ENCODE peak calls at places on chromosome 11, in eight cellular contexts. K is NCI-H1417, U is putamen, Z is cardiac fibroblast, R is astrocyte of the cerebellum, E is AG08395, D is NCI-H2107, N is A549. O is an unnamed sample.

GRCh38 chr11:71201231-71201630 is 51.1 kb downstream of the SHANK2 start:
- DNase-seq in D (no peak), E (no peak), Z (no peak), R (no peak), K (no peak), U (no peak), N (no peak), O (no peak)

GRCh38 chr11:104524276-104524675 is 360.3 kb upstream of the PDGFD start:
- DNase-seq in K (no peak), Z (no peak), D (no peak), N (no peak), R (no peak), E (no peak), U (no peak), O (no peak)

GRCh38 chr11:120339394-120339890 is 3.2 kb downstream of the ARHGEF12 start:
- DNase-seq in Z (peak), E (no peak), R (no peak), D (no peak), N (no peak), U (peak), K (no peak), O (no peak)

GRCh38 chr11:375065-376025 is 6.0 kb downstream of the B4GALNT4 start:
- DNase-seq in E (no peak), N (no peak), U (no peak), Z (no peak), R (no peak), D (no peak), K (no peak), O (no peak)

GRCh38 chr11:42778193-42778592 is 533.6 kb upstream of the API5 start:
- DNase-seq in E (no peak), Z (no peak), K (no peak), D (no peak), R (no peak), N (no peak), U (no peak), O (no peak)

GRCh38 chr11:103007521-103007920 is 52.0 kb upstream of the MMP13 start:
- DNase-seq in E (peak), Z (no peak), N (no peak), D (no peak), U (no peak), K (no peak), R (no peak), O (no peak)

GRCh38 chr11:47991266-47991830 is 11.0 kb downstream of the PTPRJ start:
- DNase-seq in Z (no peak), N (no peak), D (peak), U (no peak), K (peak), R (no peak), E (no peak), O (no peak)

GRCh38 chr11:43936081-43936480 is 6.4 kb upstream of the C11orf96 start:
- DNase-seq in K (no peak), E (no peak), U (no peak), R (no peak), Z (no peak), N (no peak), D (no peak), O (no peak)

GRCh38 chr11:60844045-60844869 is 2.3 kb downstream of the CCDC86 start:
- DNase-seq in Z (peak), R (no peak), K (no peak), E (peak), N (no peak), D (no peak), U (no peak), O (no peak)

GRCh38 chr11:12150831-12151382 is 40.5 kb downstream of the MICAL2 start:
- DNase-seq in R (no peak), U (no peak), Z (peak), K (no peak), E (no peak), D (no peak), N (no peak), O (peak)

GRCh38 chr11:124897681-124898680 is at the start of gene ROBO4:
- DNase-seq in D (no peak), Z (peak), U (no peak), R (peak), N (no peak), K (no peak), E (peak), O (peak)

GRCh38 chr11:215581-216037 is 8.1 kb downstream of the RIC8A start:
- DNase-seq in K (no peak), N (no peak), R (no peak), E (no peak), U (no peak), D (peak), Z (peak), O (no peak)

GRCh38 chr11:110148775-110149744 is 55.9 kb downstream of the ZC3H12C start:
- DNase-seq in Z (peak), K (no peak), D (no peak), N (peak), E (peak), R (no peak), U (no peak), O (peak)

GRCh38 chr11:82995276-82995675 is 76.4 kb downstream of the RAB30 start:
- DNase-seq in U (no peak), N (no peak), K (no peak), D (no peak), E (no peak), R (no peak), Z (no peak), O (no peak)

GRCh38 chr11:61955416-61956135 is 5.4 kb downstream of the BEST1 start:
- DNase-seq in U (no peak), K (peak), N (no peak), D (no peak), Z (no peak), E (no peak), R (no peak), O (no peak)

GRCh38 chr11:1126935-1127663 is 30.7 kb upstream of the MUC5AC start:
- DNase-seq in E (no peak), D (no peak), N (no peak), Z (no peak), U (no peak), K (no peak), R (no peak), O (no peak)

GRCh38 chr11:40289370-40289769 is 1170.1 kb downstream of the LRRC4C start:
- DNase-seq in U (no peak), Z (no peak), R (no peak), N (no peak), E (no peak), K (no peak), D (no peak), O (no peak)

GRCh38 chr11:75570559-75571139 is 8.6 kb downstream of the SERPINH1 start:
- DNase-seq in D (no peak), U (no peak), R (no peak), E (no peak), N (no peak), Z (no peak), K (no peak), O (no peak)

GRCh38 chr11:837189-837989 is 4.6 kb downstream of the CD151 start:
- DNase-seq in Z (no peak), N (no peak), D (no peak), E (no peak), U (no peak), R (no peak), K (no peak), O (no peak)

GRCh38 chr11:5689551-5689983 is at the start of gene TRIM22:
- DNase-seq in U (peak), E (peak), R (peak), K (no peak), N (no peak), D (no peak), Z (peak), O (peak)

GRCh38 chr11:112589132-112589531 is 328.5 kb upstream of the PLET1 start:
- DNase-seq in N (no peak), E (no peak), U (no peak), D (no peak), K (no peak), Z (no peak), R (no peak), O (no peak)